ENCODE peak calls at places on chromosomes 16 and 17, in eight cellular contexts. C is A549, D is suprapubic skin, A is H1, H is transverse colon, F is tibial nerve, X is stomach, Y is ovary. O is an unnamed sample.

GRCh38 chr17:72560303-72561247 is 439.8 kb downstream of the SOX9 start:
- DNase-seq in C (peak), D (no peak), A (no peak), H (peak), F (no peak), X (peak), Y (no peak), O (no peak)

GRCh38 chr16:24328835-24329418 is 72.8 kb downstream of the CACNG3 start:
- DNase-seq in C (no peak), D (no peak), A (no peak), H (no peak), F (no peak), X (no peak), Y (no peak), O (no peak)

GRCh38 chr16:53281280-53281679 is 153.0 kb upstream of the RBL2 start:
- DNase-seq in C (no peak), D (no peak), A (no peak), H (no peak), F (no peak), X (no peak), Y (no peak), O (no peak)

GRCh38 chr16:74020086-74020670 is 276.4 kb upstream of the PSMD7 start:
- DNase-seq in C (no peak), D (no peak), A (no peak), H (no peak), F (no peak), X (no peak), Y (no peak), O (no peak)

GRCh38 chr16:24070851-24071250 is 185.3 kb upstream of the CACNG3 start:
- DNase-seq in C (peak), D (no peak), A (peak), H (no peak), F (no peak), X (no peak), Y (no peak), O (no peak)

GRCh38 chr17:55693244-55694216 is 29.1 kb downstream of the TMEM100 start:
- DNase-seq in C (no peak), D (peak), A (no peak), H (peak), F (no peak), X (peak), Y (peak), O (peak)

GRCh38 chr17:50425682-50426471 is at the start of gene ACSF2:
- DNase-seq in C (peak), D (peak), A (peak), H (peak), F (peak), X (peak), Y (peak), O (peak)

GRCh38 chr17:31595076-31595475 is 203.6 kb downstream of the RAB11FIP4 start:
- DNase-seq in C (no peak), D (no peak), A (no peak), H (no peak), F (no peak), X (no peak), Y (no peak), O (no peak)

GRCh38 chr17:82062076-82062983 is 3.3 kb downstream of the DUS1L start:
- DNase-seq in C (no peak), D (no peak), A (no peak), H (no peak), F (no peak), X (no peak), Y (no peak), O (no peak)

GRCh38 chr17:60138769-60139437 is 10.9 kb upstream of the CA4 start:
- DNase-seq in C (no peak), D (no peak), A (no peak), H (no peak), F (no peak), X (no peak), Y (no peak), O (peak)

GRCh38 chr17:62925267-62925836 is 40.7 kb upstream of the TANC2 start:
- DNase-seq in C (no peak), D (no peak), A (no peak), H (no peak), F (no peak), X (no peak), Y (no peak), O (no peak)

GRCh38 chr16:80931661-80931984 is 75.1 kb downstream of the CMC2 start:
- DNase-seq in C (no peak), D (no peak), A (no peak), H (no peak), F (no peak), X (no peak), Y (no peak), O (no peak)

GRCh38 chr16:53912155-53912554 is 208.2 kb downstream of the FTO start:
- DNase-seq in C (no peak), D (no peak), A (no peak), H (no peak), F (no peak), X (no peak), Y (no peak), O (no peak)

GRCh38 chr17:83200231-83200699 is 120.9 kb downstream of the METRNL start:
- DNase-seq in C (no peak), D (peak), A (no peak), H (peak), F (peak), X (peak), Y (no peak), O (peak)

GRCh38 chr16:30458561-30459394 is 13.1 kb upstream of the SEPHS2 start:
- DNase-seq in C (no peak), D (no peak), A (no peak), H (peak), F (no peak), X (peak), Y (no peak), O (peak)

GRCh38 chr17:80513892-80514291 is 30.7 kb upstream of the RPTOR start:
- DNase-seq in C (no peak), D (no peak), A (no peak), H (no peak), F (no peak), X (no peak), Y (no peak), O (no peak)

GRCh38 chr17:71085238-71086033 is 916.1 kb downstream of the KCNJ2 start:
- DNase-seq in C (peak), D (no peak), A (no peak), H (peak), F (no peak), X (peak), Y (no peak), O (no peak)

GRCh38 chr17:83089322-83090156 is 10.1 kb downstream of the METRNL start:
- DNase-seq in C (no peak), D (peak), A (no peak), H (peak), F (no peak), X (peak), Y (no peak), O (no peak)

GRCh38 chr16:55021595-55022475 is 91.2 kb downstream of the IRX5 start:
- DNase-seq in C (peak), D (no peak), A (peak), H (peak), F (no peak), X (no peak), Y (no peak), O (no peak)

GRCh38 chr17:248337-249235 is 67.1 kb upstream of the DOC2B start:
- DNase-seq in C (no peak), D (no peak), A (no peak), H (peak), F (no peak), X (no peak), Y (no peak), O (peak)

DNA sequence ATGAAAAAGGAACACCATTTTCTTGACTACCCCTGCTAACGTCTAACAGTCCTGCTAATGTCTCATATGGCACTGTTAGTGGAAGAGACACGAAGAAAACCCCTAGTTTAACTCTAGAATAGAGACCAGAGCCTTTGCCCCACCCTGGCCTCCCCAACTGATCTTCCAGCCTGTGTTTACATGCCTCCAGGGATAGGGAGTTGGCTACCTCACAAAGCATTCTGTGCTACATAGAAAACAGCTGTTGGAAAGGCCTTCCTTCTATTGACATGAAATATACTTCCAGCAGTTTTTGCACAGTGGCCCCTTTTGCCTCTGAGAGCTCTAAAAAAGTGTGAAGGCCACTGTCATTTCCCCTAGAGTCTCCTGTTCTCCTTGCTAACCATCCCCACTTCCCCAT is 73.1 kb downstream of the ASIC2 start:
- DNase-seq in C (no peak), D (no peak), A (no peak), H (no peak), F (no peak), X (no peak), Y (no peak), O (no peak)
- H3K4me3 ChIP-seq in C (no peak), D (no peak), A (no peak), H (no peak), F (no peak), X (no peak), Y (no peak), O (no peak)

DNA sequence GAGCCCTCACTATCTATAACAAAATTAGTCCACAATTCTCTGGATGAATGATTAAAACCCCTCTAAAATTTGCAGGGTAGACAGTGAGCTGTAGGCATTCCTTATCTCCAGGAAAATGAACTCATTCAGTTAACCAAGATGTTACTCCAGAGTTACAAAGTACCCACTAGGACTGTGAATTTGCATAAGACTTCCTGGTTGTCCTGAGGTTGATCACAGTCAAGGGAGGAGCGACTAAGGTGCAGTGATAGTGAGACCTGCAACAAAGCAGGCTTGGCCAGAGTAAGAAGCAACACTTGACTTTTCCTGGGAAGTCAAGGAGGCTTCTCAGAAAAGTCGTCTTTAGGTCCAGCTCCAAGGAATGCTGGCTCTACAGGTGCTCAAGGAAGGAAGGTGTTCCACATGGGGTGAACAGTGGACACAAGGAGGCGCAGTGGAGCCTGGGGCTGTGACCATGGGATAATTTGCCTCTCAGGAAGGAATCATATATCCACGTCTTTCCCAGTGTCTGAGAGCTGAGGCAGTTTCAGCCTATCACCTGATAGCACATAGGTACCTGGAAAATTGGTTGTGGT is 821.0 kb upstream of the EEF2KMT start:
- DNase-seq in C (no peak), D (no peak), A (no peak), H (peak), F (no peak), X (no peak), Y (no peak), O (no peak)
- TF ChIP-seq EP300 in C (no peak), D (no peak), A (no peak), H (no peak), F (no peak), X (no peak), Y (no peak), O (no peak)

GRCh38 chr17:14295676-14296075 is 5.2 kb upstream of the HS3ST3B1 start:
- DNase-seq in C (no peak), D (peak), A (no peak), H (no peak), F (no peak), X (no peak), Y (no peak), O (no peak)

GRCh38 chr17:14294876-14295275 is 6.0 kb upstream of the HS3ST3B1 start:
- DNase-seq in C (no peak), D (peak), A (no peak), H (no peak), F (no peak), X (no peak), Y (no peak), O (no peak)

GRCh38 chr17:14298221-14298994 is 2.5 kb upstream of the HS3ST3B1 start:
- DNase-seq in C (no peak), D (peak), A (no peak), H (no peak), F (no peak), X (no peak), Y (no peak), O (no peak)

GRCh38 chr17:14297161-14297851 is 3.6 kb upstream of the HS3ST3B1 start:
- DNase-seq in C (peak), D (peak), A (no peak), H (no peak), F (no peak), X (peak), Y (peak), O (no peak)

GRCh38 chr17:14296511-14296910 is 4.4 kb upstream of the HS3ST3B1 start:
- DNase-seq in C (no peak), D (peak), A (no peak), H (no peak), F (no peak), X (no peak), Y (no peak), O (no peak)
- H3K4me3 ChIP-seq in C (no peak), D (no peak), A (no peak), H (no peak), F (no peak), X (no peak), Y (no peak), O (no peak)

GRCh38 chr16:9818702-9819101 is 363.5 kb downstream of the GRIN2A start:
- DNase-seq in C (no peak), D (no peak), A (no peak), H (no peak), F (no peak), X (no peak), Y (no peak), O (no peak)

GRCh38 chr16:9823510-9823909 is 358.7 kb downstream of the GRIN2A start:
- DNase-seq in C (no peak), D (no peak), A (no peak), H (no peak), F (no peak), X (no peak), Y (no peak), O (no peak)

GRCh38 chr16:9821970-9822369 is 360.3 kb downstream of the GRIN2A start:
- DNase-seq in C (no peak), D (no peak), A (no peak), H (no peak), F (no peak), X (no peak), Y (no peak), O (no peak)

GRCh38 chr16:9821331-9821730 is 360.9 kb downstream of the GRIN2A start:
- DNase-seq in C (no peak), D (no peak), A (no peak), H (no peak), F (no peak), X (no peak), Y (no peak), O (no peak)

GRCh38 chr16:9820481-9821246 is 361.6 kb downstream of the GRIN2A start:
- DNase-seq in C (no peak), D (no peak), A (peak), H (no peak), F (no peak), X (no peak), Y (no peak), O (no peak)
- TF ChIP-seq EP300 in C (no peak), D (no peak), A (no peak), H (no peak), F (no peak), X (no peak), Y (no peak), O (no peak)

DNA sequence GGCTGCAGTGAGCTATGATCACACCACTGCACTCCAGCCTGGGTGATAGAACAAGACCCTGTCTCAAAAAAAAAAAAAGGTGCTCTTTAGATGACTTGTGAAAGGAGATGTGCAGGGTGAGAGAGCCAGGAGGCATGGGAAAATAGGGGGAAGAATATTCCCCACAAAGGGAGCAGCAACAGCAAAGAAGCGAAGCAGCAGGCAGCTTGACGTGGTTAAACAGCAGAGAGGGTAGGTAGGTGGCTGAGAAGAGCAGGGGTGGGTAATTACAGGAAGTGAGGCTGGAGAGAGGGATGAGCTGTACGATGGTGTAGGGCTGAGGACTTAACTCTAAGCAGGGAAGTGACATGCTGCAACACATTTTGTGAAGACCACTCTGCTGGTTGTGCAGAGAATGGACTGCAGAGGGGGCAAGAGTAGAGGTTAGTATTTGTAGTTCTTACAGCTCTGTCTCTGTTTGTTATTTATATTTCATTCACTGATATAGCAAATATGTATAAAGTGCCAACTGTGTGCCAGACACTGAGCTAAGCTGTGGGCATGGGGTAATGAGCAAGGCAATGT is 1.6 kb downstream of the HEATR3 start:
- DNase-seq in C (peak), D (no peak), A (no peak), H (no peak), F (peak), X (no peak), Y (peak), O (no peak)
- H3K4me3 ChIP-seq in C (peak), D (peak), A (no peak), H (no peak), F (no peak), X (peak), Y (no peak), O (no peak)

GRCh38 chr16:4614571-4615388 is at the start of gene UBALD1:
- DNase-seq in C (peak), D (peak), A (no peak), H (peak), F (peak), X (peak), Y (peak), O (peak)

GRCh38 chr16:4616047-4616811 is 1.5 kb upstream of the UBALD1 start:
- DNase-seq in C (peak), D (peak), A (peak), H (peak), F (peak), X (peak), Y (peak), O (peak)

GRCh38 chr16:4617880-4618279 is 3.2 kb upstream of the UBALD1 start:
- DNase-seq in C (no peak), D (no peak), A (no peak), H (no peak), F (no peak), X (no peak), Y (no peak), O (no peak)

GRCh38 chr16:4613636-4614570 is 785 bp downstream of the UBALD1 start:
- DNase-seq in C (peak), D (no peak), A (no peak), H (peak), F (no peak), X (no peak), Y (no peak), O (peak)

DNA sequence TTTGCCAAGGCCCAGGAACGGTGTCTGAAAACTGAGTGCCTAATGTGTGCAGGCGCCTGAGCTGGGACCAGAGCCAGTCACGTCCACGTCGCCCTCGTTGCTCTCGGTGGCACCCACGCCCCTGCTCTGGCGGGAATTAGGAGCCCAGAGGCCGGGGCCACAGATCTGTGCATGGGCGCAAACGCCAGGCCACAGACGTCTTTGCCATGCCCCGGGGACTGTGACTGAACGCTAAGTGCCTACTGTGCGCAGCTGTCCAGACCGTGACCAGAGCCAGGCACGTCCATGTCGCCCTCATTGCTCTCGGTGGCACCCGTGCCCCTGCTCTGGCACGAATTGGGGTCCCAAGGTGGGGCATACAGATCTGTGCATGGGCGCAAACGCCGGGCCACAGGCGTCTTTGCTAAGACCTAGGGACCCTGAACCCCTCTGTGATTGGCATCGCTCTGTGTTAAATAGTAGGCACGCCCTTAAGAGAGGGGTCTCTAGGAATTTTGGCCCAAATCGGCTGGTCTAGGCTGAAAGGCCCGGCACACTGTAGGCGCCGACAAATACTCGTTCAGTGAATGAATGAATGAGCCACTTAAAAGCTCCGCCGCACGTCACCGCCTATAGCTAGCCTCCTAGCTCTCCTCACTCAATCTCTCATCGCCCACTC is 830 bp upstream of the UBALD1 start:
- DNase-seq in C (no peak), D (no peak), A (no peak), H (peak), F (peak), X (no peak), Y (peak), O (no peak)
- TF ChIP-seq EP300 in C (no peak), D (no peak), A (no peak), H (no peak), F (no peak), X (no peak), Y (no peak), O (no peak)

DNA sequence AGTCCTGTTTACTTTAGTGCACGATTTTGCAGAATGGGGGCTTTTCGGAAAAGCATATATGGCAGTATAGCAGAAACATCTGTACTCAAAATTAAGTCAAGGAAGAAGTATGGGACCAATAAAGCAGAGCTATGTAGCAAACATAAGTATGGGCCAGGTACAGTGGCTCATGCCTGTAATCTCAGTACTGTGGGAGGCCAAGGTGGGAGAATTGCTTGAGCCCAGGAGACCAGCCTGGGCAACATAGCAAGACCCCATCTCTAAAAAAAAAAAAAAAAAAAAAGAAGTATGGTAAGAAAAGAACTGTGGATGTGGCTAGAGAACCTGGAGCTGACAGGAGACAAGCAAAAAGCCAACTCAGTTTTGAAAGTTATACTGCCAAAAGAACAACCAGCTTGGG is 36.1 kb downstream of the ZNF652 start:
- DNase-seq in C (no peak), D (no peak), A (no peak), H (no peak), F (no peak), X (no peak), Y (no peak), O (no peak)
- H3K4me3 ChIP-seq in C (no peak), D (no peak), A (no peak), H (no peak), F (no peak), X (no peak), Y (no peak), O (no peak)

DNA sequence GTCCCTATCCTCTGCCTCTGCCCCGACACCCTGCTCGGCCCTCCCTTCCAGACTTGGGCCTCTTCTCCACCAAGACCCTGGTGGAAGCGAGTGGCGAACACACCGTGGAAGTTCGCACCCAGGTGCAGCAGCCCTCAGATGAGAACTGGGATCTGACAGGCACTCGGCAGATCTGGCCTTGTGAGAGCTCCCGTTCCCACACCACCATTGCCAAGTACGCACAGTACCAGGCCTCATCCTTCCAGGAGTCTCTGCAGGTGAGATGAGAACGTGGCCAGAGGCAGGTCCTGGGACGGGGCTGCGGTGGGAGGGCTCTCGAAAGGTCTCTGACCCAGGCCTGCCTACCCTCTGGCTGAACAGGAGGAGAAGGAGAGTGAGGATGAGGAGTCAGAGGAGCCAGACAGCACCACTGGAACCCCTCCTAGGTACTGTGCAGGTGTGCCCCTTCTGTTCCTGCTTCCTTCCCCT is 3.9 kb upstream of the TMEM88 start:
- DNase-seq in C (no peak), D (no peak), A (no peak), H (no peak), F (no peak), X (no peak), Y (no peak), O (peak)
- TF ChIP-seq EP300 in C (no peak), D (no peak), A (no peak), H (no peak), F (no peak), X (no peak), Y (no peak), O (no peak)

GRCh38 chr17:40515011-40515410 is 13.6 kb upstream of the TNS4 start:
- DNase-seq in C (no peak), D (peak), A (no peak), H (no peak), F (no peak), X (no peak), Y (no peak), O (peak)
- H3K4me3 ChIP-seq in C (no peak), D (no peak), A (no peak), H (no peak), F (no peak), X (no peak), Y (no peak), O (no peak)